ENCODE peak calls at places on chromosome 13, in nine cellular contexts. Z is CD8-positive, alpha-beta T cell; M is activated B cell treated with CpG ODN at 0.5 μM for 24 hours; R is dorsolateral prefrontal cortex; Q is GM06990; F is BE2C; C is cardiac muscle cell; U is adrenal gland; G is A549. H is an unnamed sample.

GRCh38 chr13:48492123-48493075 is 40.5 kb downstream of the RCBTB2 start:
- DNase-seq in U (peak; percentile 69), R (no peak), Z (peak; percentile 63), G (no peak), M (peak; percentile 60), Q (peak; percentile 82), C (peak; percentile 91), F (peak; percentile 83), H (peak; percentile 95)

GRCh38 chr13:27868639-27869435 is 51.0 kb upstream of the PDX1 start:
- DNase-seq in G (peak; percentile 7), Q (no peak), R (no peak), F (no peak), Z (no peak), U (no peak), C (peak; percentile 19), M (no peak), H (peak; percentile 28)

GRCh38 chr13:27926644-27927434 is 7.0 kb downstream of the PDX1 start:
- DNase-seq in Z (no peak), U (no peak), C (no peak), F (no peak), R (no peak), G (no peak), M (no peak), Q (no peak), H (no peak)

GRCh38 chr13:79525458-79525857 is 44.5 kb downstream of the NDFIP2 start:
- DNase-seq in G (no peak), C (peak; percentile 29), F (peak; percentile 21), U (no peak), M (no peak), R (no peak), Z (no peak), Q (no peak), H (no peak)

GRCh38 chr13:24074687-24075086 is 85.8 kb upstream of the SPATA13 start:
- DNase-seq in Z (no peak), C (no peak), R (no peak), M (no peak), G (no peak), Q (no peak), U (no peak), F (no peak), H (no peak)

GRCh38 chr13:57996717-57997116 is 365.2 kb downstream of the PCDH17 start:
- DNase-seq in G (no peak), U (no peak), Z (no peak), C (peak; percentile 2), F (no peak), R (no peak), M (no peak), Q (no peak), H (no peak)

GRCh38 chr13:31046711-31047279 is 114.3 kb downstream of the TEX26 start:
- DNase-seq in U (no peak), Z (no peak), M (no peak), G (no peak), F (peak; percentile 90), R (no peak), Q (no peak), C (peak; percentile 68), H (no peak)

GRCh38 chr13:71949441-71949840 is 82.4 kb upstream of the DACH1 start:
- DNase-seq in F (no peak), R (no peak), M (no peak), C (no peak), U (no peak), Q (no peak), Z (no peak), G (no peak), H (no peak)

GRCh38 chr13:22736768-22737092 is 444.0 kb upstream of the SGCG start:
- DNase-seq in U (no peak), G (no peak), M (no peak), C (no peak), Z (no peak), F (no peak), R (no peak), Q (no peak), H (no peak)

GRCh38 chr13:22740264-22740663 is 440.5 kb upstream of the SGCG start:
- DNase-seq in F (no peak), Q (no peak), R (no peak), U (peak; percentile 43), C (peak; percentile 8), Z (no peak), G (peak; percentile 11), M (no peak), H (no peak)

GRCh38 chr13:22738357-22738756 is 442.4 kb upstream of the SGCG start:
- DNase-seq in C (no peak), Z (no peak), G (no peak), F (no peak), Q (no peak), U (no peak), M (no peak), R (no peak), H (no peak)

GRCh38 chr13:22736084-22736767 is 444.6 kb upstream of the SGCG start:
- DNase-seq in C (no peak), U (no peak), F (no peak), G (no peak), Z (no peak), M (no peak), Q (no peak), R (no peak), H (no peak)

GRCh38 chr13:22735381-22735995 is 445.3 kb upstream of the SGCG start:
- DNase-seq in C (peak; percentile 1), R (no peak), Z (no peak), U (peak; percentile 62), F (no peak), Q (no peak), G (peak; percentile 25), M (no peak), H (no peak)
- TF ChIP-seq CTCF in C (no peak), R (no peak), Z (no peak), U (peak; percentile 20), F (no peak), Q (no peak), G (peak; percentile 34), M (no peak), H (no peak)

GRCh38 chr13:99085139-99085845 is 107.4 kb upstream of the DOCK9 start:
- DNase-seq in C (no peak), Q (peak; percentile 13), R (no peak), M (peak; percentile 16), U (no peak), F (no peak), G (no peak), Z (peak; percentile 38), H (no peak)

GRCh38 chr13:99085846-99086148 is 107.9 kb upstream of the DOCK9 start:
- DNase-seq in Z (no peak), Q (no peak), C (no peak), F (no peak), U (no peak), G (no peak), M (no peak), R (no peak), H (no peak)

GRCh38 chr13:99087130-99087953 is 109.5 kb upstream of the DOCK9 start:
- DNase-seq in R (peak; percentile 90), C (peak; percentile 86), Z (peak; percentile 95), U (peak; percentile 89), M (peak; percentile 92), Q (peak; percentile 91), F (peak; percentile 92), G (peak; percentile 86), H (peak; percentile 91)

GRCh38 chr13:99086869-99087129 is 108.9 kb upstream of the DOCK9 start:
- DNase-seq in M (no peak), Q (no peak), F (peak; percentile 23), R (no peak), U (peak; percentile 47), C (no peak), G (no peak), Z (peak; percentile 55), H (no peak)

DNA sequence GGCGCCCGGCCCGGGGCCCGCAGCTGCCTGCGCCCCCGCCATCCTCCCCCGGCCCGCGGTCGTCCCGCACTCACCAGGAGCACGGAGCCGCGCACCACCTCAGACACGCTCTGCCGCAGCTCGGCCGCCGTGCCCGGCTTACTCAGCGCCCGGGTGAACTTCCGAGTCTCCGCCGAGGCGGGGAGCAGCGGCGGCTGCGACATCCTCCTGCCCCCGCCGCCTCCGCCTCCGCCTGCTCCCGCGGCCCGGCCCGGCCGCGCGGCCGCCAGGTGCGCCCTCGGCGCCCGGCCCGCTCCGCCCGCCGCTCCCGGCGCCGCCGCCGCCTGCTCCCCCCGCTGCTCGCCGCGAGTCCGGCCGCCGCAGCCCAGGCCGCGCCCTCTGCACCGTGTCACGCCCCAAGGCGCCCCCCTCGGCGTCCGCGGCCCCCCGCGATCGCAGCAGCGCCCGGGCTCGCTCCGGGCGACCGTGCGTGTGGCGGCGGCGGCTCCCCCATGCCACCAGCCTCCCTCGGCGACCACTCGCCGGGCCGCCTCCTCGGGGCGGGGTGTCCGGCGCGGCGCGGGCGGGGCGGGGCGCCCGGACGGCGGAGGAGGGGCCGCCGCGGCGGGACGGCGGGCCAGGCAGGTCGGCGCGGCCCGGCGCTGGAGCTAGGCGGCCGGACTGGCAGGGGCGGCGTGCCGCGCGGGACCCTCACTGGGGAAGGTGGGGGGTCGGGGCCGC is 108.4 kb upstream of the DOCK9 start:
- DNase-seq in M (peak; percentile 68), R (no peak), Q (peak; percentile 75), G (peak; percentile 43), C (peak; percentile 58), F (peak; percentile 60), Z (peak; percentile 76), U (peak; percentile 54), H (peak; percentile 62)
- TF ChIP-seq CTCF in M (no peak), R (no peak), Q (no peak), G (no peak), C (no peak), F (no peak), Z (no peak), U (no peak), H (no peak)

GRCh38 chr13:110506859-110507566 is 54.5 kb downstream of the RAB20 start:
- DNase-seq in U (peak; percentile 75), G (peak; percentile 57), Q (no peak), C (peak; percentile 71), R (no peak), M (no peak), F (no peak), Z (no peak), H (no peak)

GRCh38 chr13:110505594-110505993 is 55.9 kb downstream of the RAB20 start:
- DNase-seq in F (no peak), R (no peak), U (no peak), M (no peak), Q (no peak), G (no peak), C (no peak), Z (no peak), H (no peak)

GRCh38 chr13:110509478-110509926 is 52.0 kb downstream of the RAB20 start:
- DNase-seq in Z (no peak), R (no peak), C (no peak), F (no peak), U (no peak), Q (no peak), G (no peak), M (no peak), H (no peak)

GRCh38 chr13:110506396-110506795 is 55.1 kb downstream of the RAB20 start:
- DNase-seq in G (no peak), Q (no peak), Z (no peak), U (no peak), C (no peak), M (no peak), F (no peak), R (no peak), H (no peak)

GRCh38 chr13:110507678-110508381 is 53.7 kb downstream of the RAB20 start:
- DNase-seq in Z (no peak), R (no peak), F (no peak), M (no peak), G (no peak), C (no peak), Q (no peak), U (no peak), H (no peak)
- TF ChIP-seq CTCF in Z (no peak), R (no peak), F (peak; percentile 4), M (no peak), G (no peak), C (peak; percentile 4), Q (no peak), U (no peak), H (no peak)

GRCh38 chr13:47457631-47458030 is 543.4 kb downstream of the SUCLA2 start:
- DNase-seq in U (no peak), G (no peak), Z (no peak), F (no peak), Q (no peak), M (no peak), R (no peak), C (peak; percentile 48), H (no peak)
- TF ChIP-seq CTCF in U (no peak), G (no peak), Z (no peak), F (no peak), Q (no peak), M (no peak), R (no peak), C (no peak), H (no peak)

H was measured in GM12865.